ENCODE peak calls at places on chromosomes 16 and 17, in nine cellular contexts. B is HFFc6; T is upper lobe of right lung; J is ecto neural progenitor cell; W is sciatic nerve; Y is activated CD4-positive, CD25-positive, alpha-beta regulatory T cell; L is ascending aorta; K is omental fat pad; M is NCI-H146. G is an unnamed sample.

GRCh38 chr17:9179602-9180001 is 158.3 kb downstream of the NTN1 start:
- DNase-seq in B (no peak), T (no peak), J (no peak), W (no peak), Y (no peak), L (no peak), K (no peak), M (no peak), G (no peak)

GRCh38 chr17:28230011-28230410 is 89.0 kb upstream of the TMEM97 start:
- DNase-seq in B (no peak), T (peak; percentile 27), J (no peak), W (peak; percentile 26), Y (no peak), L (no peak), K (no peak), M (no peak), G (no peak)

GRCh38 chr17:80364091-80364691 is 50.8 kb upstream of the ENDOV start:
- DNase-seq in B (no peak), T (no peak), J (peak; percentile 70), W (no peak), Y (no peak), L (no peak), K (no peak), M (no peak), G (no peak)

GRCh38 chr17:50817142-50817751 is 18.1 kb upstream of the WFIKKN2 start:
- DNase-seq in B (no peak), T (peak; percentile 84), J (no peak), W (peak; percentile 77), Y (peak; percentile 44), L (no peak), K (no peak), M (peak; percentile 19), G (no peak)

GRCh38 chr16:17448640-17449638 is 21.8 kb downstream of the XYLT1 start:
- DNase-seq in B (no peak), T (peak; percentile 73), J (no peak), W (peak; percentile 70), Y (no peak), L (no peak), K (no peak), M (no peak), G (no peak)

GRCh38 chr16:56780646-56781045 is 50.7 kb downstream of the NUP93 start:
- DNase-seq in B (no peak), T (no peak), J (no peak), W (no peak), Y (no peak), L (no peak), K (no peak), M (no peak), G (no peak)

GRCh38 chr17:57370051-57370581 is 113.8 kb downstream of the MSI2 start:
- DNase-seq in B (peak; percentile 64), T (no peak), J (no peak), W (no peak), Y (no peak), L (no peak), K (no peak), M (no peak), G (no peak)

GRCh38 chr16:53945996-53946395 is 242.0 kb downstream of the FTO start:
- DNase-seq in B (peak; percentile 36), T (no peak), J (no peak), W (no peak), Y (no peak), L (no peak), K (no peak), M (peak; percentile 19), G (no peak)

GRCh38 chr17:45013021-45013997 is 38.1 kb downstream of the DCAKD start:
- DNase-seq in B (no peak), T (no peak), J (no peak), W (no peak), Y (no peak), L (no peak), K (no peak), M (peak; percentile 69), G (no peak)

G was measured in GOT3.